ENCODE peak calls at places on chromosomes 13 and 19, in ten cellular contexts. P, I, H, K, V, J, B, E, Q and N are unnamed samples. For H3K36me3, the result is how much of the 10 kb centered on the place peaks cover.

GRCh38 chr13:100673831-100674362 is 698 bp downstream of the TMTC4 start:
- DNase-seq in I (peak), B (peak), P (peak), K (peak), Q (no peak), V (peak), J (peak), E (peak), H (no peak), N (peak)

GRCh38 chr13:82758056-82758455 is 1124.2 kb downstream of the SLITRK1 start:
- DNase-seq in V (no peak), B (no peak), H (peak), E (no peak), K (no peak), I (no peak), J (no peak), Q (peak), P (no peak), N (peak)

GRCh38 chr19:54172764-54173699 is at the start of gene TMC4:
- DNase-seq in K (peak), Q (no peak), V (peak), B (no peak), I (no peak), J (peak), E (peak), H (no peak), P (no peak), N (peak)

GRCh38 chr19:17679526-17680234 is 8.5 kb downstream of the UNC13A start:
- DNase-seq in B (no peak), Q (peak), P (no peak), E (no peak), H (no peak), J (no peak), V (no peak), I (no peak), K (no peak), N (peak)

GRCh38 chr13:41985788-41986508 is 25.0 kb upstream of the VWA8 start:
- DNase-seq in I (no peak), H (no peak), P (peak), K (no peak), B (no peak), V (no peak), Q (no peak), E (no peak), J (no peak), N (no peak)

GRCh38 chr13:40236566-40237168 is 429.8 kb downstream of the FOXO1 start:
- DNase-seq in J (no peak), H (no peak), V (no peak), P (no peak), K (no peak), E (no peak), Q (no peak), I (peak), B (no peak), N (no peak)

GRCh38 chr13:44013666-44014291 is 134.1 kb downstream of the LACC1 start:
- DNase-seq in B (no peak), I (no peak), P (peak), V (no peak), Q (no peak), J (no peak), K (no peak), E (no peak), H (no peak), N (no peak)

GRCh38 chr19:55526216-55527196 is 10.4 kb downstream of the SBK2 start:
- DNase-seq in H (peak), J (peak), I (peak), K (peak), Q (no peak), B (peak), E (peak), P (peak), V (peak), N (peak)

GRCh38 chr19:20153281-20153680 is 13.7 kb upstream of the ZNF486 start:
- DNase-seq in I (no peak), V (no peak), K (no peak), J (no peak), H (no peak), Q (no peak), B (no peak), E (no peak), P (no peak), N (no peak)

GRCh38 chr13:40197936-40198335 is 468.5 kb downstream of the FOXO1 start:
- DNase-seq in I (no peak), P (no peak), B (no peak), V (no peak), K (no peak), H (peak), Q (no peak), J (no peak), E (no peak), N (no peak)

GRCh38 chr19:6750062-6750461 is 10.6 kb downstream of the TRIP10 start:
- DNase-seq in J (no peak), Q (no peak), E (peak), V (no peak), B (no peak), K (peak), P (no peak), I (peak), H (no peak), N (no peak)

GRCh38 chr13:39263033-39263432 is 224.8 kb downstream of the NHLRC3 start:
- DNase-seq in P (peak), E (no peak), I (peak), Q (peak), J (peak), B (no peak), K (no peak), V (peak), H (peak), N (peak)

GRCh38 chr19:30349131-30349730 is 23.0 kb upstream of the ZNF536 start:
- DNase-seq in P (no peak), K (no peak), Q (no peak), J (no peak), B (no peak), I (no peak), V (no peak), E (no peak), H (no peak), N (no peak)

GRCh38 chr13:26500618-26501320 is 56.7 kb upstream of the WASF3 start:
- DNase-seq in H (no peak), E (no peak), B (no peak), Q (no peak), P (no peak), J (no peak), I (no peak), K (no peak), V (no peak), N (no peak)

GRCh38 chr13:26497991-26498423 is 59.5 kb upstream of the WASF3 start:
- DNase-seq in P (peak), H (no peak), E (no peak), J (no peak), B (no peak), I (no peak), V (no peak), K (no peak), Q (no peak), N (no peak)

GRCh38 chr13:26499209-26499601 is 58.3 kb upstream of the WASF3 start:
- DNase-seq in K (no peak), J (no peak), P (no peak), V (no peak), I (no peak), Q (peak), B (no peak), E (no peak), H (no peak), N (no peak)

GRCh38 chr13:26495749-26496148 is 61.7 kb upstream of the WASF3 start:
- DNase-seq in B (no peak), K (no peak), H (no peak), I (no peak), V (no peak), E (no peak), J (no peak), Q (no peak), P (no peak), N (no peak)

DNA sequence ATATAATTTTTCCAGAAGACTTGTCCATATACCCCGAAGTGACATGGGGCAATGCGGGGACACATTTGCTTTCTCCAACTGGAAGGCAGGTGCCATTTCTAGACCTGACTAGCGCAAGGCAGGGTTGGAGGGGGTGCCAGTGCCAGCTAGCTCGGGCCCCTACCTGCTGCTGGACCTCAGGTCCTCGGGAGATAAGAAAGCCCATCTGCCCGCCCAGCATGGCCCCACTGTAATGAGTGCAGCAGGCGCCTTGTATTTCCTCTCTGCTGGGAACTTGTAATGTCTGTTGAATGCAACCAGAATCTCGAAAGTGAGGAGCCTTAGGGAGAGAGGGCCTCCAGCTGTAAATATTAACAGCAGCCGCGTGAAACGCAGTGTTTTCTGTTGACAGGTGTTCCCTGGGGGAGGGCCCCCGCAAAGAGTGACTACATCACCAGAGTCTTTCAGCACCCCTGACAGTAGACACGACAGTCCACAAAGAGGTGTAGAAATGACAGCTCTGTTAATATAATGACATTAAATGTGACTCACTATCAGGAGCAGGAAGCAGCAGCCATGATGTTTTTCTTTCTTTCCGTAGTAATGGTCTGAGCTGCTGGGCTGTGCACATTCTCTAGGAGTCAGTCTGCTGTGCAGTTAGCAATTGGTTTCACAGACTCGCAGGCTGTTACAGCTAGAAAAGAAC is 58.8 kb upstream of the WASF3 start:
- DNase-seq in K (peak), V (no peak), B (no peak), P (peak), I (no peak), Q (no peak), J (no peak), E (no peak), H (no peak), N (no peak)
- TF ChIP-seq CTCF in K (no peak), V (no peak), B (no peak), P (no peak), I (no peak), Q (no peak), J (no peak), E (no peak), H (no peak), N (no peak)

GRCh38 chr13:36174923-36175322 is 39.4 kb downstream of the SOHLH2 start:
- DNase-seq in I (no peak), V (no peak), K (no peak), H (no peak), B (no peak), P (no peak), J (no peak), Q (no peak), E (no peak), N (no peak)
- H3K4me3 ChIP-seq in I (no peak), V (no peak), K (no peak), H (no peak), B (no peak), P (no peak), J (no peak), Q (no peak), E (no peak), N (no peak)

GRCh38 chr19:33094504-33095067 is 13.6 kb downstream of the GPATCH1 start:
- DNase-seq in E (no peak), H (no peak), P (no peak), V (no peak), Q (no peak), J (no peak), I (no peak), K (no peak), B (no peak), N (no peak)

GRCh38 chr19:33093420-33094210 is 12.6 kb downstream of the GPATCH1 start:
- DNase-seq in H (no peak), P (no peak), V (no peak), Q (no peak), J (no peak), K (no peak), E (no peak), I (no peak), B (no peak), N (no peak)

GRCh38 chr19:33100894-33101644 is 20.1 kb downstream of the GPATCH1 start:
- DNase-seq in Q (no peak), H (no peak), B (no peak), V (peak), K (peak), E (no peak), J (peak), P (no peak), I (no peak), N (no peak)

GRCh38 chr19:33096005-33096404 is 15.0 kb downstream of the GPATCH1 start:
- DNase-seq in I (no peak), P (no peak), V (no peak), J (no peak), B (no peak), E (no peak), H (no peak), Q (no peak), K (no peak), N (no peak)

GRCh38 chr19:33098023-33098652 is 17.2 kb downstream of the GPATCH1 start:
- DNase-seq in B (peak), V (peak), I (no peak), H (no peak), K (peak), Q (no peak), J (peak), P (no peak), E (no peak), N (no peak)
- H3K36me3 ChIP-seq in B (under half), V (under half), I (under half), H (half or more), K (half or more), Q (under half), J (half or more), P (under half), E (under half), N (under half)

DNA sequence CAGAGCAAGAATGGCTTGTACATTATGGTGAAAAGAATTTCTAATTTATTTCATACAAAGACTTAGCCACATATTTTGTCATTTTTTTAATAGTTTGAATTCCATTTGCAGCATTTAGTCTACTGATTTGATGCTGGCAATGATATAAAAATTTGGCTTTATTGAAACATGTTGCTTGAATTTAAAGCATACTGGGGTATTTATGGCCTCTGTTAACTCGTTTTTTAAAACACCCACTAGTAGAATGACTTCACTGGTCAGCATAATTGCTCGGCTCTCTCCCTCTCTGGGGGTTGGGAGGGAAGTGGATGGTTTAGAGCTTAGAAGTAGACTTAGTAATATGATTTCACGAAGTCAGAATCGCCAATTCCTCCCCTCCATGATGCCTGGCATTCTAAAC is 354.9 kb upstream of the HTR2A start:
- DNase-seq in K (no peak), P (peak), Q (no peak), E (no peak), B (no peak), J (no peak), H (no peak), V (no peak), I (no peak), N (no peak)
- TF ChIP-seq CTCF in K (no peak), P (no peak), Q (no peak), E (no peak), B (no peak), J (no peak), H (no peak), V (no peak), I (no peak), N (no peak)

DNA sequence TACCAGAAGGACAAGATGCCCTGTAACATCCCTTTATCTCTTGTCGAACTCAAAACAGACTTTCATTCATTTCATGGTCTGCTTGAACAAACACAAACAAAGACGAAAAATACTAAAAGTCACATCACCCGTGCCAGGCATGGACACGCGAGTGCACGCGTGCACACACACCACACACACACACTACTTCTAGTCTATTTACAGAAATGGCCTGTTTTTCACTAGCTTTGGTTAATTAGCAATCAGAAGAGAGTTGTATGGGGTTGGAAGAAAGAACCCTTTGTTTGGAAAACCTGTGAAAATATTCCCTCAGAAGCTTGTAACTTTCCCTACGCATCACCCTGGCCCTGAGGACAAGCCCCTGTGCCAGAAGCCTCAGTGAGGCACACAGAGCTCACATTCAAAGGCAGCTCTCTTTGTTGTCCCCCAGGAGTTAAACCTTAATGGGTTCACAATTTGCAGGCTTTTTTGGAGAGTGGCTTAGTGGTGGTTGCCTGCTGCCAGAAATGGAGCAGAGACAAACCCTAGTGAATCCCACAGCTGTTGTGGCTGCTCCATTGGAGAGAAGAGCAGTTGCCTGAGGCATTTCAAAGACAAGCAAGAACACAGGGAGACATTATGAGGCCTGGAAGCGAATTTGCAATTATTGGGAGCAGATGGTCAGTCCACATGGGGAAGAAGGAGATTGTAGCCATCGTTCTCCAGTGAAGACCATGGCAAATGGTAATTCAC is 55.9 kb downstream of the STARD13 start:
- DNase-seq in I (no peak), J (no peak), K (no peak), B (no peak), E (no peak), V (no peak), P (no peak), H (no peak), Q (peak), N (no peak)
- H3K4me3 ChIP-seq in I (no peak), J (no peak), K (no peak), B (no peak), E (no peak), V (no peak), P (no peak), H (no peak), Q (no peak), N (no peak)